ENCODE peak calls at places on chromosomes 4 and X, in seven cellular contexts. One of them, this sample, is unnamed.
A peak's percentile ranks its signal among the peaks of the same experiment; 100 is the strongest.

GRCh38 chr4:129545599-129546278 is 449.8 kb downstream of the C4orf33 start:
- DNase-seq in progenitor cell of endocrine pancreas: no peak
- DNase-seq in transverse colon: peak; percentile 31
- DNase-seq in GM12865: no peak
- DNase-seq in nephron progenitor cell: no peak
- DNase-seq in cardiac muscle cell: peak; percentile 19
- DNase-seq in lower lobe of right lung: peak; percentile 73
- DNase-seq in this sample: no peak

GRCh38 chr4:38099020-38099600 is 138.9 kb downstream of the PTTG2 start:
- DNase-seq in progenitor cell of endocrine pancreas: no peak
- DNase-seq in transverse colon: no peak
- DNase-seq in GM12865: no peak
- DNase-seq in nephron progenitor cell: no peak
- DNase-seq in cardiac muscle cell: no peak
- DNase-seq in lower lobe of right lung: no peak
- DNase-seq in this sample: no peak

GRCh38 chr4:102518703-102519131 is 17.6 kb downstream of the NFKB1 start:
- DNase-seq in progenitor cell of endocrine pancreas: no peak
- DNase-seq in transverse colon: no peak
- DNase-seq in GM12865: no peak
- DNase-seq in nephron progenitor cell: no peak
- DNase-seq in cardiac muscle cell: no peak
- DNase-seq in lower lobe of right lung: no peak
- DNase-seq in this sample: no peak

GRCh38 chr4:8053688-8054449 is 104.7 kb downstream of the ABLIM2 start:
- DNase-seq in progenitor cell of endocrine pancreas: no peak
- DNase-seq in transverse colon: no peak
- DNase-seq in GM12865: no peak
- DNase-seq in nephron progenitor cell: no peak
- DNase-seq in cardiac muscle cell: no peak
- DNase-seq in lower lobe of right lung: no peak
- DNase-seq in this sample: no peak

GRCh38 chrX:41184312-41184711 is 99.1 kb downstream of the USP9X start:
- DNase-seq in progenitor cell of endocrine pancreas: no peak
- DNase-seq in transverse colon: no peak
- DNase-seq in GM12865: peak; percentile 35
- DNase-seq in nephron progenitor cell: no peak
- DNase-seq in cardiac muscle cell: peak; percentile 18
- DNase-seq in lower lobe of right lung: no peak
- DNase-seq in this sample: no peak

GRCh38 chr4:52714597-52715254 is 36.5 kb downstream of the ERVMER34-1 start:
- DNase-seq in progenitor cell of endocrine pancreas: no peak
- DNase-seq in transverse colon: no peak
- DNase-seq in GM12865: peak; percentile 69
- DNase-seq in nephron progenitor cell: no peak
- DNase-seq in cardiac muscle cell: no peak
- DNase-seq in lower lobe of right lung: no peak
- DNase-seq in this sample: no peak

GRCh38 chr4:169107528-169107927 is 97.5 kb upstream of the CBR4 start:
- DNase-seq in progenitor cell of endocrine pancreas: no peak
- DNase-seq in transverse colon: no peak
- DNase-seq in GM12865: no peak
- DNase-seq in nephron progenitor cell: no peak
- DNase-seq in cardiac muscle cell: peak; percentile 71
- DNase-seq in lower lobe of right lung: no peak
- DNase-seq in this sample: no peak

GRCh38 chr4:128812360-128812958 is 3.0 kb downstream of the JADE1 start:
- DNase-seq in progenitor cell of endocrine pancreas: peak; percentile 40
- DNase-seq in transverse colon: no peak
- DNase-seq in GM12865: peak; percentile 76
- DNase-seq in nephron progenitor cell: no peak
- DNase-seq in cardiac muscle cell: peak; percentile 83
- DNase-seq in lower lobe of right lung: peak; percentile 62
- DNase-seq in this sample: peak; percentile 71

GRCh38 chr4:84780719-84781118 is 185.8 kb downstream of the WDFY3 start:
- DNase-seq in progenitor cell of endocrine pancreas: no peak
- DNase-seq in transverse colon: no peak
- DNase-seq in GM12865: no peak
- DNase-seq in nephron progenitor cell: no peak
- DNase-seq in cardiac muscle cell: no peak
- DNase-seq in lower lobe of right lung: no peak
- DNase-seq in this sample: no peak

GRCh38 chr4:4912155-4912554 is 52.7 kb downstream of the MSX1 start:
- DNase-seq in progenitor cell of endocrine pancreas: no peak
- DNase-seq in transverse colon: no peak
- DNase-seq in GM12865: no peak
- DNase-seq in nephron progenitor cell: no peak
- DNase-seq in cardiac muscle cell: no peak
- DNase-seq in lower lobe of right lung: no peak
- DNase-seq in this sample: no peak

GRCh38 chr4:42640613-42641012 is 16.3 kb downstream of the ATP8A1 start:
- DNase-seq in progenitor cell of endocrine pancreas: no peak
- DNase-seq in transverse colon: no peak
- DNase-seq in GM12865: no peak
- DNase-seq in nephron progenitor cell: no peak
- DNase-seq in cardiac muscle cell: no peak
- DNase-seq in lower lobe of right lung: no peak
- DNase-seq in this sample: no peak

GRCh38 chr4:170420255-170420693 is 330.5 kb upstream of the AADAT start:
- DNase-seq in progenitor cell of endocrine pancreas: no peak
- DNase-seq in transverse colon: no peak
- DNase-seq in GM12865: peak; percentile 64
- DNase-seq in nephron progenitor cell: no peak
- DNase-seq in cardiac muscle cell: no peak
- DNase-seq in lower lobe of right lung: no peak
- DNase-seq in this sample: no peak

GRCh38 chrX:107272431-107272921 is 66.1 kb downstream of the DNAAF6 start:
- DNase-seq in progenitor cell of endocrine pancreas: no peak
- DNase-seq in transverse colon: no peak
- DNase-seq in GM12865: no peak
- DNase-seq in nephron progenitor cell: no peak
- DNase-seq in cardiac muscle cell: peak; percentile 35
- DNase-seq in lower lobe of right lung: no peak
- DNase-seq in this sample: no peak

GRCh38 chrX:63466690-63467089 is 115.6 kb upstream of the SPIN4 start:
- DNase-seq in progenitor cell of endocrine pancreas: no peak
- DNase-seq in transverse colon: no peak
- DNase-seq in GM12865: no peak
- DNase-seq in nephron progenitor cell: no peak
- DNase-seq in cardiac muscle cell: no peak
- DNase-seq in lower lobe of right lung: no peak
- DNase-seq in this sample: no peak

GRCh38 chr4:37002625-37003024 is 241.9 kb upstream of the NWD2 start:
- DNase-seq in progenitor cell of endocrine pancreas: no peak
- DNase-seq in transverse colon: no peak
- DNase-seq in GM12865: no peak
- DNase-seq in nephron progenitor cell: no peak
- DNase-seq in cardiac muscle cell: no peak
- DNase-seq in lower lobe of right lung: no peak
- DNase-seq in this sample: no peak

GRCh38 chr4:120921456-120922389 is 803 bp downstream of the PRDM5 start:
- DNase-seq in progenitor cell of endocrine pancreas: peak; percentile 32
- DNase-seq in transverse colon: peak; percentile 73
- DNase-seq in GM12865: no peak
- DNase-seq in nephron progenitor cell: peak; percentile 68
- DNase-seq in cardiac muscle cell: peak; percentile 71
- DNase-seq in lower lobe of right lung: peak; percentile 75
- DNase-seq in this sample: peak; percentile 70

GRCh38 chr4:153634737-153635353 is 49.2 kb upstream of the TLR2 start:
- DNase-seq in progenitor cell of endocrine pancreas: no peak
- DNase-seq in transverse colon: no peak
- DNase-seq in GM12865: no peak
- DNase-seq in nephron progenitor cell: no peak
- DNase-seq in cardiac muscle cell: peak; percentile 48
- DNase-seq in lower lobe of right lung: no peak
- DNase-seq in this sample: no peak

GRCh38 chrX:25524150-25524549 is 508.4 kb upstream of the ARX start:
- DNase-seq in progenitor cell of endocrine pancreas: no peak
- DNase-seq in transverse colon: no peak
- DNase-seq in GM12865: no peak
- DNase-seq in nephron progenitor cell: no peak
- DNase-seq in cardiac muscle cell: no peak
- DNase-seq in lower lobe of right lung: no peak
- DNase-seq in this sample: no peak

GRCh38 chrX:48957477-48957826 is at the start of gene OTUD5:
- DNase-seq in progenitor cell of endocrine pancreas: peak; percentile 23
- DNase-seq in transverse colon: no peak
- DNase-seq in GM12865: peak; percentile 78
- DNase-seq in nephron progenitor cell: no peak
- DNase-seq in cardiac muscle cell: no peak
- DNase-seq in lower lobe of right lung: peak; percentile 80
- DNase-seq in this sample: no peak

GRCh38 chr4:169238445-169238844 is 32.3 kb downstream of the SH3RF1 start:
- DNase-seq in progenitor cell of endocrine pancreas: no peak
- DNase-seq in transverse colon: no peak
- DNase-seq in GM12865: no peak
- DNase-seq in nephron progenitor cell: no peak
- DNase-seq in cardiac muscle cell: no peak
- DNase-seq in lower lobe of right lung: no peak
- DNase-seq in this sample: no peak

GRCh38 chr4:55820260-55820659 is 670 bp downstream of the EXOC1L start:
- DNase-seq in progenitor cell of endocrine pancreas: no peak
- DNase-seq in transverse colon: no peak
- DNase-seq in GM12865: no peak
- DNase-seq in nephron progenitor cell: no peak
- DNase-seq in cardiac muscle cell: no peak
- DNase-seq in lower lobe of right lung: no peak
- DNase-seq in this sample: no peak

GRCh38 chr4:55824865-55825264 is 5.3 kb downstream of the EXOC1L start:
- DNase-seq in progenitor cell of endocrine pancreas: no peak
- DNase-seq in transverse colon: no peak
- DNase-seq in GM12865: no peak
- DNase-seq in nephron progenitor cell: no peak
- DNase-seq in cardiac muscle cell: no peak
- DNase-seq in lower lobe of right lung: no peak
- DNase-seq in this sample: no peak

GRCh38 chr4:55817691-55818090 is 1.9 kb upstream of the EXOC1L start:
- DNase-seq in progenitor cell of endocrine pancreas: no peak
- DNase-seq in transverse colon: no peak
- DNase-seq in GM12865: no peak
- DNase-seq in nephron progenitor cell: no peak
- DNase-seq in cardiac muscle cell: no peak
- DNase-seq in lower lobe of right lung: no peak
- DNase-seq in this sample: no peak

DNA sequence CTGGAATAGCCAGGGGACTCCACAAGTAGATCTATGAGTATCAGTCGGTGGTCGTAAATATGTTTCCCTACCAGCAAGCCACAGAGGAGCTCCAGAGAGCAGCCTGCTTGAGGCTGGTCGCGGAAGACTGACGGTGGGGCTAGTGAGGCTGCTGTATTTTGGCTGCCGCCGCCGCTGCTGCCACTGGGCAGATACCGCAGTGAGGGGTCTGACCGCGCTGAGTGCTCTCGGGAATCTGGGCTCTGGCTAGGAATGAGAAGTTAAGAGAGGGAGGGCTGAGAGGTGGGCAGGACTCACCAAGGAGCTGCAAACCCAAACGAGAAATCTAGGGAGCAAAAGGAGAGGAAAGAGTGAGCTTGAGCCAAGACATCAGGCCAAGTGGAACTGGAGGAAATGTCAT is at the start of gene EXOC1L:
- DNase-seq in progenitor cell of endocrine pancreas: peak; percentile 17
- DNase-seq in transverse colon: no peak
- DNase-seq in GM12865: no peak
- DNase-seq in nephron progenitor cell: peak; percentile 70
- DNase-seq in cardiac muscle cell: peak; percentile 78
- DNase-seq in lower lobe of right lung: no peak
- DNase-seq in this sample: peak; percentile 39
- TF ChIP-seq CTCF in progenitor cell of endocrine pancreas: no peak
- TF ChIP-seq CTCF in transverse colon: no peak
- TF ChIP-seq CTCF in GM12865: no peak
- TF ChIP-seq CTCF in nephron progenitor cell: no peak
- TF ChIP-seq CTCF in cardiac muscle cell: no peak
- TF ChIP-seq CTCF in lower lobe of right lung: no peak
- TF ChIP-seq CTCF in this sample: no peak

GRCh38 chr4:184983660-184984356 is 34.5 kb upstream of the HELT start:
- DNase-seq in progenitor cell of endocrine pancreas: no peak
- DNase-seq in transverse colon: peak; percentile 71
- DNase-seq in GM12865: peak; percentile 81
- DNase-seq in nephron progenitor cell: peak; percentile 82
- DNase-seq in cardiac muscle cell: peak; percentile 39
- DNase-seq in lower lobe of right lung: peak; percentile 70
- DNase-seq in this sample: peak; percentile 65
- TF ChIP-seq CTCF in progenitor cell of endocrine pancreas: no peak
- TF ChIP-seq CTCF in transverse colon: peak; percentile 33
- TF ChIP-seq CTCF in GM12865: peak; percentile 46
- TF ChIP-seq CTCF in nephron progenitor cell: peak; percentile 27
- TF ChIP-seq CTCF in cardiac muscle cell: peak; percentile 45
- TF ChIP-seq CTCF in lower lobe of right lung: peak; percentile 34
- TF ChIP-seq CTCF in this sample: peak; percentile 16

GRCh38 chrX:15050395-15050794 is 177.2 kb downstream of the MOSPD2 start:
- DNase-seq in progenitor cell of endocrine pancreas: no peak
- DNase-seq in transverse colon: no peak
- DNase-seq in GM12865: no peak
- DNase-seq in nephron progenitor cell: no peak
- DNase-seq in cardiac muscle cell: no peak
- DNase-seq in lower lobe of right lung: no peak
- DNase-seq in this sample: no peak
- TF ChIP-seq CTCF in progenitor cell of endocrine pancreas: no peak
- TF ChIP-seq CTCF in transverse colon: no peak
- TF ChIP-seq CTCF in GM12865: no peak
- TF ChIP-seq CTCF in nephron progenitor cell: no peak
- TF ChIP-seq CTCF in cardiac muscle cell: no peak
- TF ChIP-seq CTCF in lower lobe of right lung: no peak
- TF ChIP-seq CTCF in this sample: peak; percentile 25

GRCh38 chrX:24081661-24082154 is 27.0 kb downstream of the EIF2S3 start:
- DNase-seq in progenitor cell of endocrine pancreas: no peak
- DNase-seq in transverse colon: peak; percentile 64
- DNase-seq in GM12865: peak; percentile 75
- DNase-seq in nephron progenitor cell: peak; percentile 55
- DNase-seq in cardiac muscle cell: peak; percentile 38
- DNase-seq in lower lobe of right lung: peak; percentile 55
- DNase-seq in this sample: no peak
- TF ChIP-seq CTCF in progenitor cell of endocrine pancreas: peak; percentile 51
- TF ChIP-seq CTCF in transverse colon: peak; percentile 13
- TF ChIP-seq CTCF in GM12865: peak; percentile 35
- TF ChIP-seq CTCF in nephron progenitor cell: no peak
- TF ChIP-seq CTCF in cardiac muscle cell: peak; percentile 56
- TF ChIP-seq CTCF in lower lobe of right lung: peak; percentile 46
- TF ChIP-seq CTCF in this sample: no peak

DNA sequence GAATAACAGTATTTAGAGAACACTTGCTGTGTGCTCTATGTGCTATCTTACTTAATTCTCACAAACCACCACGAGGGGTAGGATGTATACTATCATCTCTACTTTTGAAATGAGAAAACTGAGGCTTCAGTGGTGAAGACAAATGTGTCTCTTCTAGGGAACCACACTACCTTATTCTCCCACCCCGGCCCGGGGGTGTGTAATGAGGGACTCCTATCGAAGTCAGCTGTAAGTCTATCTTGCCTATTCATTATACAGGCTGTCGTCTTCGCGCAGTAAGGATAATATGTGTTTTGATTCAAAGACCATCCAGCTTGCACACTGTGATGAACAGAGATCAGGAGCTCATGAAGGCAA is 1.1 kb downstream of the NOP14 start:
- DNase-seq in progenitor cell of endocrine pancreas: no peak
- DNase-seq in transverse colon: no peak
- DNase-seq in GM12865: peak; percentile 67
- DNase-seq in nephron progenitor cell: peak; percentile 25
- DNase-seq in cardiac muscle cell: no peak
- DNase-seq in lower lobe of right lung: no peak
- DNase-seq in this sample: no peak
- TF ChIP-seq CTCF in progenitor cell of endocrine pancreas: no peak
- TF ChIP-seq CTCF in transverse colon: no peak
- TF ChIP-seq CTCF in GM12865: peak; percentile 20
- TF ChIP-seq CTCF in nephron progenitor cell: no peak
- TF ChIP-seq CTCF in cardiac muscle cell: peak; percentile 5
- TF ChIP-seq CTCF in lower lobe of right lung: no peak
- TF ChIP-seq CTCF in this sample: no peak

This sample was measured in mesothelial cell of epicardium.